ENCODE peak calls at places on chromosomes 12 and 14, in six cellular contexts. N is pancreas, Y is stomach, L is K562, A is lower lobe of right lung, C is tibial artery. R is an unnamed sample. For H3K36me3, the result is how much of the 10 kb centered on the place peaks cover.

GRCh38 chr14:82667501-82667900 is 1133.8 kb upstream of the SEL1L start:
- DNase-seq in N (no peak), Y (no peak), L (no peak), A (no peak), C (no peak), R (no peak)

GRCh38 chr14:99515301-99516155 is 34.3 kb downstream of the CCNK start:
- DNase-seq in N (peak), Y (no peak), L (no peak), A (no peak), C (peak), R (peak)

GRCh38 chr14:37623552-37623951 is 28.1 kb downstream of the TTC6 start:
- DNase-seq in N (no peak), Y (no peak), L (no peak), A (no peak), C (no peak), R (no peak)

GRCh38 chr14:92728781-92729364 is 19.6 kb downstream of the LGMN start:
- DNase-seq in N (no peak), Y (peak), L (no peak), A (peak), C (no peak), R (no peak)

GRCh38 chr14:34895277-34895676 is 20.1 kb upstream of the BAZ1A start:
- DNase-seq in N (no peak), Y (no peak), L (no peak), A (no peak), C (no peak), R (no peak)

GRCh38 chr14:101237241-101237616 is 324.1 kb upstream of the DIO3 start:
- DNase-seq in N (peak), Y (no peak), L (no peak), A (no peak), C (peak), R (no peak)

GRCh38 chr12:32264995-32265394 is 134.4 kb upstream of the FGD4 start:
- DNase-seq in N (no peak), Y (no peak), L (no peak), A (no peak), C (no peak), R (no peak)

GRCh38 chr14:93707475-93707874 is 80.8 kb downstream of the PRIMA1 start:
- DNase-seq in N (no peak), Y (no peak), L (no peak), A (no peak), C (no peak), R (no peak)

GRCh38 chr14:83425138-83425537 is 1891.5 kb upstream of the SEL1L start:
- DNase-seq in N (no peak), Y (no peak), L (no peak), A (no peak), C (no peak), R (no peak)

GRCh38 chr12:27965411-27965810 is 7.1 kb downstream of the PTHLH start:
- DNase-seq in N (no peak), Y (no peak), L (no peak), A (no peak), C (no peak), R (no peak)

GRCh38 chr12:68435816-68436215 is 103.7 kb upstream of the MDM1 start:
- DNase-seq in N (no peak), Y (no peak), L (no peak), A (no peak), C (no peak), R (no peak)

GRCh38 chr12:132761032-132761910 is at the start of gene ANKLE2:
- DNase-seq in N (peak), Y (peak), L (peak), A (peak), C (peak), R (peak)

GRCh38 chr14:99579903-99580570 is 24.0 kb downstream of the CCDC85C start:
- DNase-seq in N (no peak), Y (peak), L (peak), A (peak), C (no peak), R (no peak)

GRCh38 chr12:9721394-9722092 is 11.4 kb downstream of the CLECL1 start:
- DNase-seq in N (no peak), Y (no peak), L (no peak), A (no peak), C (no peak), R (no peak)

GRCh38 chr12:12975322-12976077 is 23.5 kb upstream of the GPRC5D start:
- DNase-seq in N (no peak), Y (peak), L (peak), A (no peak), C (peak), R (peak)

GRCh38 chr12:92973614-92974013 is 44.5 kb upstream of the EEA1 start:
- DNase-seq in N (no peak), Y (no peak), L (no peak), A (no peak), C (no peak), R (no peak)

GRCh38 chr12:59040651-59041050 is 120.3 kb upstream of the LRIG3 start:
- DNase-seq in N (no peak), Y (no peak), L (no peak), A (no peak), C (no peak), R (no peak)

GRCh38 chr14:101068958-101069549 is 165.5 kb upstream of the RTL1 start:
- DNase-seq in N (peak), Y (peak), L (no peak), A (peak), C (peak), R (no peak)

GRCh38 chr14:104152246-104152575 is 13.8 kb downstream of the KIF26A start:
- DNase-seq in N (no peak), Y (no peak), L (no peak), A (no peak), C (no peak), R (no peak)

GRCh38 chr12:62862259-62862881 is 72.6 kb downstream of the PPM1H start:
- DNase-seq in N (no peak), Y (no peak), L (no peak), A (no peak), C (no peak), R (no peak)

DNA sequence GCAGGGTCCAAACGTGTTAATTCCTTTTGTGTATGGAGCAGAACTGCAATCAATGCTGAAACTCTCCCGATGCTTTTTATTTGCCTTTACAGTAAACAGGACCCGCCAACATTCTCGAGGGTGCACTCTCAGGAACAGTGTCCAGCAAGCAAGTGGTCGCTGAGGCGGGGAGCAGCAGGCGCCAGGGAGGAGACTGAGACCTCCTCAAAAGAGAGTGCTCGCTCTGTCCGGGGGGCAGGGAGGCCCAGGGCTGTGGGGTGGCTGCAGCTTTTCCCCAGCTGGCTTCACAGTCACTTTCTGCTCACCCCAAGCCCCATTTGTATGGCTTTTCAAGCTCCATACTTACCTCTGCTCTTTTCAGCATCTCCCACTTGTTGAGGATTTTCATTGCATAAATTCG is 49.2 kb downstream of the CDC42BPB start:
- DNase-seq in N (peak), Y (no peak), L (no peak), A (no peak), C (no peak), R (no peak)
- H3K36me3 ChIP-seq in N (under half), Y (half or more), L (under half), A (half or more), C (half or more), R (under half)

GRCh38 chr12:108755481-108755880 is 24.2 kb upstream of the CORO1C start:
- DNase-seq in N (no peak), Y (no peak), L (no peak), A (no peak), C (no peak), R (no peak)
- TF ChIP-seq CTCF in N (no peak), Y (no peak), L (no peak), A (no peak), C (no peak), R (no peak)

DNA sequence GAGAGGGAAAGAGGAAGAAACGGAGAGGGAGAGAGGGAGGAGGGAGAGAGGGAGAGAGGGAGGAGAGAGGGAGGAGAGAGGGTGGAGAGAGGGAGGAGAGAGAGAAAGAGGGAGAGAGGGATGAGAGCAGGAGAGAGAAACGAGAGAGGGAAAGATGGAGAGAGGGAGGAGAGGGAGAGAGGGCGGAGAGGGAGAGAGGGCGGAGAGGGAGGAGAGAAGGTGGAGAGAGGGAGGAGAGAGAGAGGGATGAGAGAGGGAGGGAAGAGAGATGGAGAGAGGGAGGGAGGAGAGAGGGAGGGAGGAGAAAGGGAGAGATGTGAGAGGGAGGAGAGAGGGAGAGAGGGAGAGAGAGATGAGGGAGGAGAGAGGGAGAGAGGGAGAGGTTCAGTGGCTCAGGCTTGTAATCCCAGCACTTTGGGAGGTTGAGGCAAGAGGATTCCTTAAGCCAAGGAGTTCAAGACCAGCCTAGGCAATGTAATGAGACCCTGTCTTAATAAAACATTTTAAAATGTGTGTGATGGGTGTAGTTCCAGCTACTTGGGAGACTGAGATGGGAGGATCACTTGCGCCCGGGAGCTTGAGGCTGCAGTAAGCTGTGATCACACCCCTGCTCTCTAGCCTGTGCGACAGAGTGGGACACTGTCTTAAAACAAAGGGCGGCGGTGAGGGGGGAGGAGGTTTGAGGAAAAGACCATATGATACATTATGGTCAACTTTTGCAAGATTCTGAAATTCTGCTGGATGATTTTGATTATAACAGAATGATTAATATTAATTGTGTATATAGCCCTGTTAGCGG is 21.3 kb upstream of the SNRPF start:
- DNase-seq in N (no peak), Y (no peak), L (no peak), A (no peak), C (no peak), R (no peak)
- H3K4me3 ChIP-seq in N (no peak), Y (no peak), L (no peak), A (peak), C (no peak), R (no peak)

GRCh38 chr14:75125617-75126016 is 1.2 kb downstream of the NEK9 start:
- DNase-seq in N (no peak), Y (no peak), L (no peak), A (no peak), C (no peak), R (no peak)

GRCh38 chr14:75119056-75119455 is 7.8 kb downstream of the NEK9 start:
- DNase-seq in N (no peak), Y (no peak), L (no peak), A (no peak), C (no peak), R (no peak)

GRCh38 chr14:75123991-75124390 is 2.9 kb downstream of the NEK9 start:
- DNase-seq in N (no peak), Y (no peak), L (peak), A (no peak), C (no peak), R (no peak)

GRCh38 chr14:75121559-75121958 is 5.3 kb downstream of the NEK9 start:
- DNase-seq in N (no peak), Y (no peak), L (no peak), A (no peak), C (no peak), R (no peak)

GRCh38 chr14:75120546-75121291 is 6.1 kb downstream of the NEK9 start:
- DNase-seq in N (no peak), Y (no peak), L (no peak), A (no peak), C (no peak), R (no peak)
- H3K36me3 ChIP-seq in N (under half), Y (half or more), L (under half), A (half or more), C (half or more), R (under half)

DNA sequence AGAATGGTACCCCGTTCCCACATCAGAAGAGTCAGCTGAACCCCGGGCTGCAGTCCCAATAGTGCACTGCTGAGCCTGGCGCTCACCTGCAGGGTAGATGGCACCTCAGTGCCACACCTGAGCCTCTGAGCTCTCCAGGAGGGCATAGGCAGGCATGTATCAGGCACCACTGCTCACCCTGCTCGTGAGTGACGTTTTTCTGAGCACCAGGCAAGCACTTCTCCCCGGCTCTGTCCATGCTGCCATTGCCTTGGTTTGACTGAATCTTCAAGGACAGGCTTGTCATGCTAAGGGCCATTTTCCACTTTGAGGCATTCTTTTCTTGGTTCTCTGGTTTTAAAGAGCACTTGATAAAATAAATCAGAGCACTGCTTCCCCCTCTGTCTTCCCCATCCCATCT is 161.6 kb upstream of the PRMT8 start:
- DNase-seq in N (no peak), Y (no peak), L (no peak), A (no peak), C (no peak), R (no peak)
- TF ChIP-seq CTCF in N (no peak), Y (no peak), L (no peak), A (no peak), C (no peak), R (no peak)